ENCODE peak calls at places on chromosomes 6 and 20, in seven cellular contexts. One of them, this sample, is unnamed. For H3K27me3, the result is how much of the 10 kb centered on the place peaks cover.

GRCh38 chr6:111579816-111580215 is 25.9 kb downstream of the TRAF3IP2 start:
- DNase-seq in right lobe of liver: no peak
- DNase-seq in adrenal gland: no peak
- DNase-seq in breast epithelium: no peak
- DNase-seq in IMR-90: no peak
- DNase-seq in stomach: no peak
- DNase-seq in tibial nerve: no peak
- DNase-seq in this sample: no peak

GRCh38 chr6:163942790-163943189 is 528.3 kb downstream of the QKI start:
- DNase-seq in stomach: no peak
- DNase-seq in right lobe of liver: no peak
- DNase-seq in tibial nerve: no peak
- DNase-seq in adrenal gland: no peak
- DNase-seq in IMR-90: no peak
- DNase-seq in breast epithelium: no peak
- DNase-seq in this sample: no peak

GRCh38 chr6:42007286-42007685 is 43.0 kb upstream of the TAF8 start:
- DNase-seq in tibial nerve: no peak
- DNase-seq in adrenal gland: peak
- DNase-seq in IMR-90: no peak
- DNase-seq in breast epithelium: no peak
- DNase-seq in right lobe of liver: no peak
- DNase-seq in stomach: no peak
- DNase-seq in this sample: no peak

GRCh38 chr20:62365814-62366369 is 1.2 kb downstream of the LAMA5 start:
- DNase-seq in stomach: no peak
- DNase-seq in breast epithelium: no peak
- DNase-seq in right lobe of liver: no peak
- DNase-seq in adrenal gland: peak
- DNase-seq in tibial nerve: no peak
- DNase-seq in IMR-90: no peak
- DNase-seq in this sample: peak

GRCh38 chr6:63677282-63677681 is 41.7 kb downstream of the PHF3 start:
- DNase-seq in adrenal gland: peak
- DNase-seq in right lobe of liver: no peak
- DNase-seq in stomach: no peak
- DNase-seq in IMR-90: no peak
- DNase-seq in breast epithelium: no peak
- DNase-seq in tibial nerve: no peak
- DNase-seq in this sample: no peak

GRCh38 chr6:132365319-132365907 is 35.9 kb downstream of the MOXD1 start:
- DNase-seq in right lobe of liver: no peak
- DNase-seq in IMR-90: no peak
- DNase-seq in adrenal gland: no peak
- DNase-seq in tibial nerve: no peak
- DNase-seq in stomach: no peak
- DNase-seq in breast epithelium: no peak
- DNase-seq in this sample: no peak

GRCh38 chr6:5238336-5238735 is 22.4 kb downstream of the LYRM4 start:
- DNase-seq in breast epithelium: no peak
- DNase-seq in tibial nerve: no peak
- DNase-seq in right lobe of liver: no peak
- DNase-seq in IMR-90: no peak
- DNase-seq in stomach: no peak
- DNase-seq in adrenal gland: no peak
- DNase-seq in this sample: no peak

GRCh38 chr20:3706774-3707507 is 5.5 kb downstream of the SIGLEC1 start:
- DNase-seq in adrenal gland: peak
- DNase-seq in breast epithelium: no peak
- DNase-seq in IMR-90: peak
- DNase-seq in tibial nerve: no peak
- DNase-seq in stomach: no peak
- DNase-seq in right lobe of liver: no peak
- DNase-seq in this sample: no peak

GRCh38 chr6:16064687-16065086 is 64.2 kb upstream of the MYLIP start:
- DNase-seq in tibial nerve: no peak
- DNase-seq in stomach: no peak
- DNase-seq in adrenal gland: no peak
- DNase-seq in IMR-90: no peak
- DNase-seq in breast epithelium: no peak
- DNase-seq in right lobe of liver: no peak
- DNase-seq in this sample: no peak

GRCh38 chr6:44050872-44051421 is 76.3 kb downstream of the MRPL14 start:
- DNase-seq in adrenal gland: no peak
- DNase-seq in stomach: no peak
- DNase-seq in tibial nerve: no peak
- DNase-seq in breast epithelium: no peak
- DNase-seq in IMR-90: no peak
- DNase-seq in right lobe of liver: no peak
- DNase-seq in this sample: no peak

GRCh38 chr20:542777-543368 is 717 bp downstream of the CSNK2A1 start:
- DNase-seq in tibial nerve: no peak
- DNase-seq in breast epithelium: no peak
- DNase-seq in right lobe of liver: peak
- DNase-seq in adrenal gland: no peak
- DNase-seq in stomach: peak
- DNase-seq in IMR-90: no peak
- DNase-seq in this sample: no peak

GRCh38 chr6:53986165-53986720 is 125.0 kb upstream of the MLIP start:
- DNase-seq in tibial nerve: peak
- DNase-seq in right lobe of liver: peak
- DNase-seq in stomach: no peak
- DNase-seq in adrenal gland: peak
- DNase-seq in breast epithelium: no peak
- DNase-seq in IMR-90: peak
- DNase-seq in this sample: peak

GRCh38 chr20:47136782-47137181 is 219.7 kb downstream of the ZMYND8 start:
- DNase-seq in right lobe of liver: no peak
- DNase-seq in IMR-90: no peak
- DNase-seq in breast epithelium: no peak
- DNase-seq in stomach: no peak
- DNase-seq in tibial nerve: no peak
- DNase-seq in adrenal gland: no peak
- DNase-seq in this sample: no peak

GRCh38 chr6:47400581-47400980 is 77.0 kb upstream of the CD2AP start:
- DNase-seq in breast epithelium: no peak
- DNase-seq in adrenal gland: no peak
- DNase-seq in right lobe of liver: no peak
- DNase-seq in stomach: no peak
- DNase-seq in tibial nerve: no peak
- DNase-seq in IMR-90: no peak
- DNase-seq in this sample: no peak

GRCh38 chr6:90184334-90185298 is 112.0 kb downstream of the BACH2 start:
- DNase-seq in stomach: peak
- DNase-seq in IMR-90: peak
- DNase-seq in right lobe of liver: no peak
- DNase-seq in breast epithelium: no peak
- DNase-seq in tibial nerve: no peak
- DNase-seq in adrenal gland: no peak
- DNase-seq in this sample: no peak

GRCh38 chr20:59124326-59125029 is 39.1 kb upstream of the ZNF831 start:
- DNase-seq in adrenal gland: no peak
- DNase-seq in right lobe of liver: no peak
- DNase-seq in tibial nerve: no peak
- DNase-seq in breast epithelium: no peak
- DNase-seq in IMR-90: no peak
- DNase-seq in stomach: no peak
- DNase-seq in this sample: no peak

GRCh38 chr6:134636221-134636830 is 313.6 kb downstream of the ALDH8A1 start:
- DNase-seq in tibial nerve: no peak
- DNase-seq in right lobe of liver: no peak
- DNase-seq in IMR-90: peak
- DNase-seq in breast epithelium: no peak
- DNase-seq in stomach: no peak
- DNase-seq in adrenal gland: peak
- DNase-seq in this sample: no peak

GRCh38 chr6:309947-310346 is 17.7 kb downstream of the DUSP22 start:
- DNase-seq in right lobe of liver: no peak
- DNase-seq in tibial nerve: no peak
- DNase-seq in adrenal gland: no peak
- DNase-seq in breast epithelium: no peak
- DNase-seq in IMR-90: no peak
- DNase-seq in stomach: no peak
- DNase-seq in this sample: no peak

GRCh38 chr6:29791786-29792122 is 35.9 kb upstream of the HLA-G start:
- DNase-seq in tibial nerve: no peak
- DNase-seq in IMR-90: no peak
- DNase-seq in right lobe of liver: no peak
- DNase-seq in breast epithelium: no peak
- DNase-seq in adrenal gland: peak
- DNase-seq in stomach: no peak
- DNase-seq in this sample: no peak

GRCh38 chr6:47571488-47571887 is 93.9 kb downstream of the CD2AP start:
- DNase-seq in right lobe of liver: no peak
- DNase-seq in stomach: no peak
- DNase-seq in tibial nerve: no peak
- DNase-seq in IMR-90: no peak
- DNase-seq in breast epithelium: no peak
- DNase-seq in adrenal gland: no peak
- DNase-seq in this sample: no peak

GRCh38 chr20:13418263-13419229 is 197.5 kb downstream of the ISM1 start:
- DNase-seq in adrenal gland: no peak
- DNase-seq in tibial nerve: no peak
- DNase-seq in breast epithelium: no peak
- DNase-seq in IMR-90: no peak
- DNase-seq in right lobe of liver: no peak
- DNase-seq in stomach: no peak
- DNase-seq in this sample: no peak

GRCh38 chr20:12086359-12086758 is 168.7 kb downstream of the BTBD3 start:
- DNase-seq in breast epithelium: no peak
- DNase-seq in stomach: no peak
- DNase-seq in right lobe of liver: no peak
- DNase-seq in tibial nerve: no peak
- DNase-seq in adrenal gland: no peak
- DNase-seq in IMR-90: peak
- DNase-seq in this sample: no peak

GRCh38 chr6:37625591-37626374 is 71.9 kb downstream of the MDGA1 start:
- DNase-seq in IMR-90: no peak
- DNase-seq in right lobe of liver: no peak
- DNase-seq in breast epithelium: no peak
- DNase-seq in stomach: no peak
- DNase-seq in adrenal gland: no peak
- DNase-seq in tibial nerve: no peak
- DNase-seq in this sample: no peak

GRCh38 chr6:14258695-14259655 is 141.4 kb downstream of the CD83 start:
- DNase-seq in stomach: no peak
- DNase-seq in adrenal gland: no peak
- DNase-seq in tibial nerve: no peak
- DNase-seq in breast epithelium: no peak
- DNase-seq in IMR-90: peak
- DNase-seq in right lobe of liver: no peak
- DNase-seq in this sample: no peak

GRCh38 chr20:51128198-51128597 is 105.3 kb upstream of the KCNG1 start:
- DNase-seq in breast epithelium: no peak
- DNase-seq in tibial nerve: no peak
- DNase-seq in right lobe of liver: no peak
- DNase-seq in IMR-90: peak
- DNase-seq in stomach: no peak
- DNase-seq in adrenal gland: no peak
- DNase-seq in this sample: no peak

GRCh38 chr6:151658091-151658490 is 149.4 kb upstream of the ESR1 start:
- DNase-seq in breast epithelium: no peak
- DNase-seq in right lobe of liver: no peak
- DNase-seq in stomach: no peak
- DNase-seq in adrenal gland: no peak
- DNase-seq in IMR-90: no peak
- DNase-seq in tibial nerve: no peak
- DNase-seq in this sample: no peak

GRCh38 chr20:21102691-21103311 is 3.4 kb downstream of the LINC00237 start:
- DNase-seq in tibial nerve: no peak
- DNase-seq in adrenal gland: peak
- DNase-seq in stomach: peak
- DNase-seq in right lobe of liver: no peak
- DNase-seq in breast epithelium: no peak
- DNase-seq in IMR-90: peak
- DNase-seq in this sample: peak

GRCh38 chr6:33319939-33320314 is 2.4 kb upstream of the ZBTB22 start:
- DNase-seq in breast epithelium: no peak
- DNase-seq in right lobe of liver: no peak
- DNase-seq in adrenal gland: no peak
- DNase-seq in stomach: no peak
- DNase-seq in IMR-90: no peak
- DNase-seq in tibial nerve: no peak
- DNase-seq in this sample: no peak
- H3K4me3 ChIP-seq in breast epithelium: no peak
- H3K4me3 ChIP-seq in right lobe of liver: no peak
- H3K4me3 ChIP-seq in adrenal gland: no peak
- H3K4me3 ChIP-seq in stomach: no peak
- H3K4me3 ChIP-seq in IMR-90: peak
- H3K4me3 ChIP-seq in tibial nerve: no peak
- H3K4me3 ChIP-seq in this sample: no peak

DNA sequence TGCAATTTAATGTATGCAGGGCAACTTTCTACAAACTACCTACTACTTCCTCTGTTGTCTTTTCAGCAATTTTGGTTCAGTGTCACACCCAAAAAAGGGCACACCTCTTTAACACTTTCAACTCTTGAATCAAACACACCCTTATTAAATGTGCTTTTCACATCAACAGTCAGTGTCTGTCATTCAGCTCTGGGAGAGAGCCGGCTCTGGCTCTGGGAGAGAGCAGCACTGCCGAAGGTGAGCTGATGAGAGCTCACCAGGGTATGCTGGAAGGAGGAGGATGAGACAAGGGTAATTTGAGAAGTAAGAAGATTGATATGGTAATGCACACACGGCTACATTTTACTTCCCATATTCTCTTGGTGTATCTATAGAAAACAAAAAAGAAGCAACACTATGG is 134.3 kb downstream of the RTN4IP1 start:
- DNase-seq in tibial nerve: no peak
- DNase-seq in adrenal gland: no peak
- DNase-seq in stomach: no peak
- DNase-seq in IMR-90: no peak
- DNase-seq in breast epithelium: no peak
- DNase-seq in right lobe of liver: no peak
- DNase-seq in this sample: no peak
- TF ChIP-seq POLR2A in tibial nerve: no peak
- TF ChIP-seq POLR2A in adrenal gland: no peak
- TF ChIP-seq POLR2A in stomach: no peak
- TF ChIP-seq POLR2A in IMR-90: no peak
- TF ChIP-seq POLR2A in breast epithelium: no peak
- TF ChIP-seq POLR2A in right lobe of liver: no peak
- TF ChIP-seq POLR2A in this sample: no peak

DNA sequence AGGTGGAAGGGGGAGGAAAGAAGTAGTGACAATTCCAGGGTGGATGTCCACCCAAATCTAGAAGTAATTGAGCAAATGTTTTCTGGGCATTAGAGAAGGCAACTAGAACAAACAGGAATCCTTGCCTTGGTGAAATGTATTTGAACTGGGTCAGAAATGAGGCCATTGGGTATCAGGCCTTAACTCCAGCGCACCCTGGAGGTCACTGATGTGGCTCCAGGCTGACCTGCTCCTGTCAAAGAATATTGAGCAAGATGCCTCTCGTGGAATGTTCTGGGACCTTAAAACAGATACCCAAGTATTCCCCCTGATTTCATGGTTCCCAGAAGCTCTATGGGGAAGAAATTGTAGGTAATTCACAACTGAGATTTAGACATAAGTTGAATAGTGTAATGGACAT is 6.9 kb downstream of the HLA-DPB1 start:
- DNase-seq in adrenal gland: peak
- DNase-seq in IMR-90: peak
- DNase-seq in right lobe of liver: peak
- DNase-seq in stomach: peak
- DNase-seq in breast epithelium: no peak
- DNase-seq in tibial nerve: peak
- DNase-seq in this sample: no peak
- H3K27me3 ChIP-seq in adrenal gland: under half
- H3K27me3 ChIP-seq in IMR-90: under half
- H3K27me3 ChIP-seq in right lobe of liver: under half
- H3K27me3 ChIP-seq in stomach: under half
- H3K27me3 ChIP-seq in breast epithelium: under half
- H3K27me3 ChIP-seq in tibial nerve: under half
- H3K27me3 ChIP-seq in this sample: under half

GRCh38 chr6:137497722-137498463 is 3.7 kb upstream of the OLIG3 start:
- DNase-seq in stomach: no peak
- DNase-seq in breast epithelium: no peak
- DNase-seq in adrenal gland: no peak
- DNase-seq in IMR-90: no peak
- DNase-seq in right lobe of liver: no peak
- DNase-seq in tibial nerve: no peak
- DNase-seq in this sample: no peak
- H3K4me3 ChIP-seq in stomach: peak
- H3K4me3 ChIP-seq in breast epithelium: no peak
- H3K4me3 ChIP-seq in adrenal gland: no peak
- H3K4me3 ChIP-seq in IMR-90: no peak
- H3K4me3 ChIP-seq in right lobe of liver: no peak
- H3K4me3 ChIP-seq in tibial nerve: peak
- H3K4me3 ChIP-seq in this sample: no peak

This sample was measured in heart left ventricle.